ENCODE peak calls at places on chromosomes 7 and 10, in seven cellular contexts. D is IMR-90, P is neuronal stem cell, G is trophoblast cell, Q is mesenchymal stem cell, I is H9, Z is H1. H is an unnamed sample.

GRCh38 chr10:69948261-69948660 is 104.4 kb upstream of the MACROH2A2 start:
- DNase-seq in D (no peak), P (no peak), G (no peak), Q (no peak), I (no peak), Z (no peak), H (no peak)

GRCh38 chr7:111076205-111076604 is 14.7 kb upstream of the LRRN3 start:
- DNase-seq in D (peak; percentile 74), P (no peak), G (peak; percentile 72), Q (no peak), I (no peak), Z (no peak), H (no peak)

GRCh38 chr10:83706120-83706519 is 433.2 kb upstream of the GHITM start:
- DNase-seq in D (no peak), P (no peak), G (no peak), Q (no peak), I (no peak), Z (no peak), H (no peak)

GRCh38 chr7:107473975-107474598 is 4.2 kb downstream of the GPR22 start:
- DNase-seq in D (no peak), P (no peak), G (no peak), Q (no peak), I (no peak), Z (no peak), H (no peak)

GRCh38 chr7:135536160-135536559 is 21.6 kb upstream of the NUP205 start:
- DNase-seq in D (peak; percentile 37), P (no peak), G (peak; percentile 53), Q (peak; percentile 53), I (no peak), Z (no peak), H (no peak)

GRCh38 chr10:69202332-69202731 is 17.8 kb upstream of the HKDC1 start:
- DNase-seq in D (peak; percentile 73), P (no peak), G (no peak), Q (no peak), I (no peak), Z (no peak), H (no peak)

GRCh38 chr7:28672397-28672797 is 260.1 kb downstream of the CREB5 start:
- DNase-seq in D (no peak), P (peak; percentile 37), G (peak; percentile 58), Q (no peak), I (no peak), Z (no peak), H (peak; percentile 78)

GRCh38 chr7:54782829-54783228 is 23.8 kb upstream of the SEC61G start:
- DNase-seq in D (no peak), P (no peak), G (peak; percentile 89), Q (no peak), I (no peak), Z (no peak), H (peak; percentile 40)

GRCh38 chr10:4013651-4014085 is 228.7 kb upstream of the KLF6 start:
- DNase-seq in D (no peak), P (no peak), G (no peak), Q (no peak), I (no peak), Z (no peak), H (no peak)

GRCh38 chr10:52740913-52741675 is 31.5 kb downstream of the MBL2 start:
- DNase-seq in D (peak; percentile 17), P (peak; percentile 55), G (peak; percentile 53), Q (peak; percentile 65), I (peak; percentile 86), Z (peak; percentile 94), H (peak; percentile 82)

GRCh38 chr10:6597478-6597877 is 17.4 kb upstream of the PRKCQ start:
- DNase-seq in D (no peak), P (no peak), G (no peak), Q (no peak), I (no peak), Z (no peak), H (no peak)

GRCh38 chr7:14834888-14835287 is 67.7 kb downstream of the DGKB start:
- DNase-seq in D (peak; percentile 44), P (no peak), G (no peak), Q (no peak), I (no peak), Z (no peak), H (no peak)

GRCh38 chr7:128672927-128673517 is 930 bp downstream of the GARIN1A start:
- DNase-seq in D (peak; percentile 24), P (no peak), G (peak; percentile 13), Q (peak; percentile 47), I (peak; percentile 80), Z (peak; percentile 70), H (peak; percentile 67)

GRCh38 chr10:7107287-7107686 is 303.5 kb downstream of the SFMBT2 start:
- DNase-seq in D (peak; percentile 83), P (no peak), G (no peak), Q (peak; percentile 88), I (no peak), Z (no peak), H (no peak)

GRCh38 chr7:86301301-86301700 is 342.4 kb upstream of the GRM3 start:
- DNase-seq in D (no peak), P (no peak), G (no peak), Q (no peak), I (peak; percentile 26), Z (no peak), H (peak; percentile 71)

GRCh38 chr7:44147026-44147881 is 6.1 kb upstream of the MYL7 start:
- DNase-seq in D (no peak), P (no peak), G (no peak), Q (no peak), I (peak; percentile 40), Z (no peak), H (peak; percentile 35)

GRCh38 chr7:150955519-150956394 is 22.4 kb downstream of the KCNH2 start:
- DNase-seq in D (peak; percentile 15), P (no peak), G (no peak), Q (no peak), I (no peak), Z (peak; percentile 63), H (peak; percentile 49)

GRCh38 chr10:99619090-99619800 is 994 bp downstream of the SLC25A28 start:
- DNase-seq in D (peak; percentile 25), P (no peak), G (no peak), Q (peak; percentile 69), I (no peak), Z (no peak), H (no peak)

GRCh38 chr7:4234498-4234855 is 447.6 kb upstream of the FOXK1 start:
- DNase-seq in D (no peak), P (no peak), G (no peak), Q (no peak), I (no peak), Z (no peak), H (no peak)
- H3K18ac ChIP-seq in D (no peak overlapping the region), P (no peak overlapping the region), G (no peak overlapping the region), Q (no peak overlapping the region), I (no peak overlapping the region), Z (no peak overlapping the region), H (no peak overlapping the region)

GRCh38 chr7:116311816-116312471 is 101.6 kb downstream of the TES start:
- DNase-seq in D (peak; percentile 37), P (no peak), G (no peak), Q (no peak), I (no peak), Z (no peak), H (no peak)

GRCh38 chr7:116317907-116318306 is 107.6 kb downstream of the TES start:
- DNase-seq in D (no peak), P (no peak), G (no peak), Q (no peak), I (no peak), Z (no peak), H (no peak)

GRCh38 chr7:116315803-116316202 is 105.5 kb downstream of the TES start:
- DNase-seq in D (no peak), P (no peak), G (no peak), Q (no peak), I (no peak), Z (no peak), H (no peak)

GRCh38 chr7:116316838-116317612 is 106.7 kb downstream of the TES start:
- DNase-seq in D (peak; percentile 99), P (peak; percentile 12), G (peak; percentile 61), Q (peak; percentile 98), I (no peak), Z (no peak), H (peak; percentile 88)

GRCh38 chr7:116315293-116315692 is 105.0 kb downstream of the TES start:
- DNase-seq in D (peak; percentile 68), P (no peak), G (peak; percentile 80), Q (peak; percentile 73), I (no peak), Z (no peak), H (peak; percentile 14)
- H2BK120ac ChIP-seq in D (peak overlapping the region; percentile 98), P (no peak overlapping the region), G (no peak overlapping the region), Q (no peak overlapping the region), I (no peak overlapping the region), Z (no peak overlapping the region), H (no peak overlapping the region)

GRCh38 chr7:73679709-73680108 is 3.5 kb downstream of the DNAJC30 start:
- DNase-seq in D (no peak), P (no peak), G (no peak), Q (no peak), I (no peak), Z (no peak), H (no peak)
- H3K4ac ChIP-seq in D (no peak overlapping the region), P (no peak overlapping the region), G (no peak overlapping the region), Q (no peak overlapping the region), I (no peak overlapping the region), Z (no peak overlapping the region), H (no peak overlapping the region)

GRCh38 chr10:8146650-8147049 is 92.2 kb downstream of the GATA3 start:
- DNase-seq in D (no peak), P (no peak), G (peak; percentile 26), Q (no peak), I (no peak), Z (no peak), H (peak; percentile 10)

GRCh38 chr10:8156918-8157317 is 102.4 kb downstream of the GATA3 start:
- DNase-seq in D (no peak), P (no peak), G (no peak), Q (no peak), I (no peak), Z (no peak), H (no peak)

GRCh38 chr10:8149991-8150390 is 95.5 kb downstream of the GATA3 start:
- DNase-seq in D (no peak), P (no peak), G (no peak), Q (no peak), I (no peak), Z (no peak), H (no peak)

GRCh38 chr10:8150401-8150905 is 96.0 kb downstream of the GATA3 start:
- DNase-seq in D (no peak), P (no peak), G (no peak), Q (no peak), I (no peak), Z (no peak), H (no peak)

DNA sequence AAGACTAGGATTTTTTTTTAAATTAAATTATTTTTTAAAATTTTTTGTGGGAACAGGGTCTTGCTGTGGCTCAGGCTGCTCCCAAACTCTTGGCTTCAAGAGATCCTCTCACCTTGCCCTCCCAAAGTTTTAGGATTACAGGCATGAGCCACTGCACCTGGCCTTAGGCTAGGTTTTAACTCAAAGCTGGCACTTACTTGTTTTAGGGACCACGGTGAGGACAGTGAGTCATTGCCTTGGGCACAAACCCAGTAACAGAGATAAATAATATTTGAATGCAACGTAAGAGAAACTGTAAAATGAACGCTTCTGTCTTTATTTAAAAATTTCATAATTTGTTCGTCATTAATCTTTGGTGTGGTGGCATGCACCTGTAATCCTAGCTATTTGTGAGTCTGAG is 96.6 kb downstream of the GATA3 start:
- DNase-seq in D (no peak), P (no peak), G (no peak), Q (no peak), I (no peak), Z (no peak), H (no peak)
- H3K18ac ChIP-seq in D (no peak overlapping the region), P (no peak overlapping the region), G (no peak overlapping the region), Q (no peak overlapping the region), I (no peak overlapping the region), Z (no peak overlapping the region), H (no peak overlapping the region)